ENCODE peak calls at places on chromosome 15, in eight cellular contexts. W, A, J, O, S, C, Z and D are unnamed samples. For H3K4me1, the result is how much of the 10 kb centered on the place peaks cover.

GRCh38 chr15:75089781-75090734 is 66.7 kb downstream of the PPCDC start:
- DNase-seq in C (peak), S (peak), A (no peak), Z (no peak), W (no peak), J (no peak), O (no peak), D (peak)

GRCh38 chr15:57406040-57406772 is 29.9 kb downstream of the CGNL1 start:
- DNase-seq in Z (no peak), A (no peak), S (no peak), J (peak), W (no peak), C (no peak), O (no peak), D (no peak)

GRCh38 chr15:33963831-33964664 is 4.2 kb upstream of the CHRM5 start:
- DNase-seq in C (no peak), A (no peak), S (no peak), Z (no peak), W (no peak), O (peak), J (peak), D (no peak)

GRCh38 chr15:38503497-38503896 is 49.6 kb downstream of the FAM98B start:
- DNase-seq in S (no peak), C (no peak), Z (no peak), W (no peak), O (no peak), J (no peak), A (no peak), D (no peak)

GRCh38 chr15:100596792-100597191 is 5.2 kb downstream of the LINS1 start:
- DNase-seq in A (peak), S (no peak), J (no peak), C (no peak), O (no peak), Z (no peak), W (peak), D (no peak)

GRCh38 chr15:90706394-90707327 is 10.5 kb upstream of the BLM start:
- DNase-seq in J (no peak), Z (no peak), S (peak), C (no peak), W (no peak), A (no peak), O (no peak), D (no peak)

GRCh38 chr15:89179966-89180875 is 41.2 kb downstream of the RLBP1 start:
- DNase-seq in J (no peak), Z (no peak), W (no peak), A (no peak), C (no peak), O (no peak), S (no peak), D (no peak)

GRCh38 chr15:33956397-33956796 is 11.9 kb upstream of the CHRM5 start:
- DNase-seq in O (no peak), J (no peak), A (no peak), S (no peak), C (no peak), W (peak), Z (no peak), D (no peak)

GRCh38 chr15:56272474-56272873 is 28.8 kb upstream of the RFX7 start:
- DNase-seq in O (no peak), C (no peak), S (no peak), Z (no peak), W (no peak), A (no peak), J (peak), D (no peak)

GRCh38 chr15:60973637-60974415 is 255.3 kb downstream of the RORA start:
- DNase-seq in Z (no peak), A (no peak), S (no peak), J (peak), O (no peak), W (no peak), C (no peak), D (no peak)

GRCh38 chr15:78075490-78076230 is 1.9 kb downstream of the TBC1D2B start:
- DNase-seq in Z (peak), O (no peak), A (peak), C (peak), J (peak), S (peak), W (peak), D (no peak)

GRCh38 chr15:35181538-35181937 is 96.4 kb upstream of the NANOGP8 start:
- DNase-seq in A (no peak), C (no peak), W (no peak), O (no peak), J (peak), S (no peak), Z (no peak), D (no peak)

GRCh38 chr15:89749526-89749925 is 1.5 kb downstream of the MESP1 start:
- DNase-seq in Z (no peak), S (no peak), C (no peak), O (no peak), A (no peak), J (no peak), W (no peak), D (no peak)

GRCh38 chr15:78804391-78804792 is 6.9 kb downstream of the ADAMTS7 start:
- DNase-seq in Z (no peak), A (no peak), W (no peak), J (no peak), O (no peak), C (no peak), S (peak), D (peak)

GRCh38 chr15:91408476-91409076 is 308.5 kb downstream of the SV2B start:
- DNase-seq in A (no peak), C (no peak), S (peak), Z (no peak), O (no peak), W (peak), J (peak), D (peak)

GRCh38 chr15:80825361-80826030 is 46.3 kb downstream of the CEMIP start:
- DNase-seq in W (no peak), C (no peak), S (peak), O (no peak), A (no peak), Z (no peak), J (no peak), D (no peak)

GRCh38 chr15:80788536-80788935 is 9.4 kb downstream of the CEMIP start:
- DNase-seq in C (no peak), J (peak), O (no peak), A (no peak), Z (no peak), S (no peak), W (no peak), D (no peak)

GRCh38 chr15:101398247-101398646 is 91.3 kb downstream of the PCSK6 start:
- DNase-seq in W (no peak), A (no peak), O (no peak), Z (no peak), C (no peak), S (no peak), J (no peak), D (no peak)

GRCh38 chr15:90190606-90191343 is 10.4 kb upstream of the SEMA4B start:
- DNase-seq in A (peak), J (no peak), C (no peak), O (peak), W (no peak), S (no peak), Z (no peak), D (no peak)

GRCh38 chr15:89664441-89664840 is 9.2 kb upstream of the KIF7 start:
- DNase-seq in W (no peak), Z (no peak), J (no peak), C (peak), A (no peak), S (no peak), O (no peak), D (no peak)

GRCh38 chr15:73922186-73923151 is 3.8 kb upstream of the LOXL1 start:
- DNase-seq in Z (peak), O (no peak), C (no peak), W (no peak), S (peak), J (peak), A (no peak), D (peak)

GRCh38 chr15:40274350-40275274 is 8.3 kb downstream of the ANKRD63 start:
- DNase-seq in Z (peak), W (peak), A (peak), S (peak), C (peak), O (peak), J (peak), D (peak)

GRCh38 chr15:67762610-67763368 is 62.5 kb upstream of the SKOR1 start:
- DNase-seq in S (no peak), O (no peak), Z (no peak), C (no peak), W (peak), J (peak), A (no peak), D (no peak)

GRCh38 chr15:81410318-81410753 is 36.3 kb upstream of the TMC3 start:
- DNase-seq in O (peak), C (peak), W (peak), A (no peak), S (peak), Z (no peak), J (peak), D (peak)

GRCh38 chr15:75029378-75030022 is 6.1 kb downstream of the PPCDC start:
- DNase-seq in J (peak), W (peak), C (peak), O (peak), S (peak), A (peak), Z (peak), D (peak)

GRCh38 chr15:68776477-68777270 is 44.0 kb downstream of the ANP32A start:
- DNase-seq in W (no peak), C (no peak), Z (no peak), A (no peak), J (no peak), O (no peak), S (no peak), D (no peak)

GRCh38 chr15:68730491-68731317 is 90.0 kb downstream of the ANP32A start:
- DNase-seq in S (peak), W (peak), Z (no peak), J (peak), C (peak), O (peak), A (peak), D (peak)

GRCh38 chr15:58182460-58183163 is 44.4 kb downstream of the AQP9 start:
- DNase-seq in A (peak), O (peak), J (peak), W (peak), S (peak), C (no peak), Z (peak), D (peak)

GRCh38 chr15:75107905-75108838 is 84.8 kb downstream of the PPCDC start:
- DNase-seq in C (no peak), J (peak), A (peak), W (peak), S (no peak), O (peak), Z (no peak), D (no peak)

GRCh38 chr15:58521293-58521991 is 89.7 kb downstream of the LIPC start:
- DNase-seq in O (no peak), C (no peak), W (peak), S (peak), A (no peak), Z (no peak), J (peak), D (peak)

GRCh38 chr15:57662802-57663201 is 43.7 kb upstream of the POLR2M start:
- DNase-seq in J (no peak), Z (peak), A (no peak), O (no peak), S (no peak), C (no peak), W (no peak), D (no peak)

GRCh38 chr15:58361291-58361759 is 70.5 kb upstream of the LIPC start:
- DNase-seq in S (no peak), W (no peak), O (no peak), A (no peak), Z (no peak), C (no peak), J (peak), D (no peak)

DNA sequence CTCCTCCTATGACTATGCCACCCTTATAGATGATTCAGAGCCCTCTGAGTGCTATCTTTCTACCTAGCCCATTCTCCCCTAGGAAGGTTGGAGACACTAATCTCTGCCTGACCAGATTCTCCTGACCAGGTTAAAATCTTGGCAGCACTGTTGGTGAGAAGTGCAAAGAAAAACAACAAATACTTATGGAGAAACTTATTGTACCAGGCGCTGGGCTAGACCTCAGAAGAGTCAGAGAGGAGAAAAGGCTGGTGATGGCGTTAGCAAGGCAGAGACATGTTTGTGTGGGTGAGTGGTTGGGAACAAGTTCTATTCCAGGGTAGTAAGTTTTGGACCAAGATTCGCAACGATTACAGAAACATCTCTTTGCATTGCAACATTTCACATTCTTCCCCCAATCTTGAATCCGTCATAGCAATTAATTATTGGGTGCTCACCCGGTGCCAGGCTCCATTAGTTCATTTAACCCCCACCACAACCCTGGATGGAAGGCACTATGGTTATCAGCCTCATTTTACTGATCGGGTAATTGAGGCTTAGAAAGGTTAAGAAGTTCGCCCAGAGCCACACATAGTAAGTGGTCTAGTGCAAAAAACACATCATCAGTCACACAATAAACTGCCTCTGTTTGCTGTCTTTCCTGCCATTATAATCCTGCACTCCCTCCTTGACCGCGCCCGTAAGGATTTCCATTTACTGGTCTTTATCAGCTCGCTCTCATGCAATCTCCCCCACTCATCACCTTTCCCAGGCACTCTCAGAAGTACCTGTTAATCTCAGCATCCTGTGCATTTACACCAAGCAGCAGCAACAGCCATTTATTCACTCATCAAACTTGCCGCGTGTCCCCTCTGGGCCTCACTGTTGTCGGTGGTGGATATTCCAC is 672 bp upstream of the TSPAN3 start:
- DNase-seq in Z (no peak), O (no peak), W (no peak), S (no peak), J (peak), A (no peak), C (no peak), D (no peak)
- H3K4me3 ChIP-seq in Z (no peak), O (peak), W (no peak), S (no peak), J (no peak), A (peak), C (no peak), D (peak)

DNA sequence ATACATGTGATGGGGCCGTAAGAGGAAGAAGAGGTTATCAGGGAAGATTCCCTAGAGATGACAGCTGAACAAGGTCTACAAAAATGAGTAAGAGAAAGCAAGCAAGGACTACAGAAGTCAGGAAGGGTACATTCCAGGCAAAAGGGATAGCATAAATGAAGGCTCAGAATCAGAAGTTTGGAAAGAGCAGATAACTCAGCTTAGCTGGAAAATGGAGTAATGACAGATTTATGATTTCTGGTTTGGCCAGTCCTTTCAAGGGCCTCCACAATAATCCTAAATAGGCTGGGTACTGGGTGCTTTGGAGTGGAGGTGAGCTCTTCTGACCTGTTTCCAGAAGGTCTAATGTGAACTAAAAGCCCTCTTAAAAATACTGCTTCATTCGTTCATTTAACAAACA is 110.7 kb downstream of the MYO5A start:
- DNase-seq in A (no peak), C (no peak), W (no peak), Z (no peak), O (no peak), J (no peak), S (no peak), D (no peak)
- TF ChIP-seq CTCF in A (no peak), C (no peak), W (no peak), Z (no peak), O (no peak), J (no peak), S (no peak), D (no peak)

DNA sequence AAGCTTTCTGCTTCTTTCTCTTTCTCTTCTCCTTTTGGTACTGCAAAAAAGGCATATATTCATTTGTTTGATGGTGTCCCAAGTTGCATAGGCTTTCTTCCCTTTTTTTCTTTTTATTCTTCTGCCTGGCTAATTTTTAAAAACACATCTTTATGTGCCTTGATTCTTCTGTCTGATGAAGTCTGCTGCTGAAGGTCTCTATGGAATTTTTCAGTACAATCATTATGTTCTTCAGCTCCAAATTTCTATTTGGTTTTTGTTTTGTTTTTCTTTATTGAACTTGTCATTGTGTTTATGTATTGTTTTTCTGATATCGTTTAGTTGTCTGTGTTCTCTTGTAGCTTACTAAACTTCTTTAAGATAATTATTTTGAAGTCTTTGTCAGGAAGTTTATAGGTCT is 89.0 kb downstream of the DTWD1 start:
- DNase-seq in S (no peak), O (no peak), W (no peak), J (no peak), C (no peak), Z (no peak), A (no peak), D (no peak)
- H3K4me1 ChIP-seq in S (under half), O (under half), W (under half), J (under half), C (under half), Z (under half), A (under half), D (under half)

GRCh38 chr15:41777421-41777973 is 3.2 kb downstream of the MAPKBP1 start:
- DNase-seq in S (no peak), A (no peak), C (no peak), J (no peak), Z (no peak), O (no peak), W (no peak), D (no peak)
- H3K4me3 ChIP-seq in S (no peak), A (no peak), C (no peak), J (no peak), Z (no peak), O (no peak), W (no peak), D (no peak)

DNA sequence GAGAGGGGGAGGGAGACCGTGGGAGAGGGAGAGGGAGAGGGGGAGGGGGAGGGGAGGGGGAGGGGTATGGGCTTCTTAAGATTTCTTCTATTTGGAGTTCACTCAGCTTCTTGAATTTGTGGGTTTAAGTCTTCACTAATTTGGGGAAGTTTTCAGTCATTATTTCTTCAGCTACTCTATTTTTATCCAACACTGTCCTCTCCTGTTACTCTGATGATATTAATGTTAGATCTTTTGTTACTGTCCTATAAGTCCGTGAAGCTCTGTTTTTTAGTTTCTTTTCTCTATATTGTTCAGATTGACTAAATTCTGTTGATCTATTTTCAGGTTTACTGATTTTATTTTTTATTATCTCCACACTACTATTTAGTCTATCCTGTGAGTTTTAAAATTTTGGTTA is 351.5 kb upstream of the TPM1 start:
- DNase-seq in Z (no peak), J (peak), A (no peak), O (no peak), W (no peak), S (no peak), C (no peak), D (no peak)
- TF ChIP-seq CTCF in Z (no peak), J (no peak), A (no peak), O (no peak), W (peak), S (no peak), C (no peak), D (peak)

GRCh38 chr15:41790756-41791546 is 16.7 kb downstream of the MAPKBP1 start:
- DNase-seq in J (peak), W (no peak), A (no peak), Z (no peak), O (no peak), C (no peak), S (peak), D (no peak)
- H3K4me1 ChIP-seq in J (under half), W (under half), A (under half), Z (under half), O (under half), C (under half), S (under half), D (half or more)